ENCODE peak calls at places on chromosomes 11 and 22, in four cellular contexts. P, S, W and B are unnamed samples.

GRCh38 chr11:60810583-60810982 is 25.4 kb downstream of the MS4A10 start:
- DNase-seq in P (no peak), S (no peak), W (peak), B (no peak)

GRCh38 chr22:19352217-19352616 is 60.7 kb upstream of the CLTCL1 start:
- DNase-seq in P (no peak), S (no peak), W (no peak), B (no peak)

GRCh38 chr11:1148752-1149180 is 9.0 kb upstream of the MUC5AC start:
- DNase-seq in P (no peak), S (no peak), W (no peak), B (no peak)

GRCh38 chr22:43533656-43534428 is 122.0 kb downstream of the MPPED1 start:
- DNase-seq in P (no peak), S (no peak), W (no peak), B (no peak)

GRCh38 chr22:46649176-46650077 is 29.2 kb downstream of the GRAMD4 start:
- DNase-seq in P (no peak), S (peak), W (no peak), B (no peak)

GRCh38 chr11:3138178-3139085 is 26.7 kb downstream of the OSBPL5 start:
- DNase-seq in P (no peak), S (no peak), W (no peak), B (no peak)

GRCh38 chr11:74020537-74020936 is 11.7 kb upstream of the UCP3 start:
- DNase-seq in P (no peak), S (no peak), W (peak), B (no peak)

GRCh38 chr11:38019072-38019775 is 1421.2 kb upstream of the RAG2 start:
- DNase-seq in P (no peak), S (peak), W (no peak), B (no peak)

GRCh38 chr22:44780876-44781275 is 28.5 kb downstream of the ARHGAP8 start:
- DNase-seq in P (no peak), S (no peak), W (no peak), B (no peak)

GRCh38 chr11:93940395-93940794 is 80.8 kb upstream of the HEPHL1 start:
- DNase-seq in P (no peak), S (no peak), W (no peak), B (no peak)

GRCh38 chr11:132463941-132464340 is 1068.4 kb downstream of the OPCML start:
- DNase-seq in P (no peak), S (peak), W (no peak), B (no peak)

GRCh38 chr11:35525501-35526175 is at the start of gene PAMR1:
- DNase-seq in P (no peak), S (peak), W (no peak), B (peak)

GRCh38 chr11:120883404-120884135 is 140.3 kb upstream of the TBCEL start:
- DNase-seq in P (no peak), S (peak), W (no peak), B (peak)

GRCh38 chr11:60959445-60959844 is 7.5 kb upstream of the SLC15A3 start:
- DNase-seq in P (no peak), S (no peak), W (no peak), B (no peak)

GRCh38 chr11:58513747-58514367 is 6.0 kb upstream of the OR5B21 start:
- DNase-seq in P (no peak), S (peak), W (peak), B (peak)

GRCh38 chr11:3786781-3787428 is 10.4 kb downstream of the NUP98 start:
- DNase-seq in P (no peak), S (peak), W (no peak), B (no peak)

GRCh38 chr11:57792060-57792541 is 30.5 kb downstream of the CTNND1 start:
- DNase-seq in P (peak), S (peak), W (peak), B (peak)